ENCODE peak calls at places on chromosomes 11 and 22, in seven cellular contexts. T is C1 segment of cervical spinal cord; M is H4; F is stimulated activated CD4-positive, alpha-beta T cell treated with anti-CD3 and anti-CD28 coated beads, Interleukin-15, amount 100 ng/mL, for 24 hours; J is COR-L47; B is T-helper 9 cell; L is NCI-H226. X is an unnamed sample.

GRCh38 chr11:18383388-18384156 is 10.8 kb upstream of the LDHA start:
- DNase-seq in F (peak; percentile 89), M (peak; percentile 94), L (peak; percentile 100), T (no peak), B (peak; percentile 66), J (peak; percentile 47), X (no peak)

GRCh38 chr11:55172734-55173415 is 89.1 kb upstream of the TRIM48 start:
- DNase-seq in M (no peak), L (no peak), J (no peak), F (no peak), B (no peak), T (no peak), X (no peak)

GRCh38 chr22:43042101-43042780 is 27.3 kb upstream of the PACSIN2 start:
- DNase-seq in L (no peak), J (peak; percentile 91), B (no peak), F (no peak), T (no peak), M (peak; percentile 86), X (no peak)

GRCh38 chr22:23248583-23248982 is 68.3 kb downstream of the BCR start:
- DNase-seq in L (no peak), J (peak; percentile 31), T (no peak), F (no peak), M (peak; percentile 10), B (no peak), X (no peak)

GRCh38 chr11:11028017-11028692 is 170.3 kb upstream of the ZBED5 start:
- DNase-seq in J (peak; percentile 67), F (peak; percentile 83), M (peak; percentile 59), T (no peak), L (peak; percentile 88), B (peak; percentile 78), X (no peak)

GRCh38 chr11:86292912-86293606 is 9.0 kb upstream of the HIKESHI start:
- DNase-seq in J (no peak), F (peak; percentile 67), B (no peak), M (no peak), T (no peak), L (no peak), X (no peak)

GRCh38 chr22:17994424-17995108 is 29.8 kb downstream of the MICAL3 start:
- DNase-seq in J (no peak), T (no peak), M (no peak), B (no peak), L (no peak), F (no peak), X (no peak)

GRCh38 chr11:66119348-66120133 is 49.5 kb downstream of the PACS1 start:
- DNase-seq in J (no peak), L (peak; percentile 93), F (no peak), T (no peak), M (peak; percentile 23), B (no peak), X (no peak)

GRCh38 chr11:117000039-117000740 is 98.0 kb downstream of the SIK3 start:
- DNase-seq in B (no peak), L (no peak), F (no peak), J (no peak), T (no peak), M (no peak), X (no peak)

GRCh38 chr11:2235588-2236326 is 34.6 kb downstream of the ASCL2 start:
- DNase-seq in M (no peak), L (no peak), J (no peak), T (no peak), F (no peak), B (no peak), X (no peak)

GRCh38 chr11:96191752-96192151 is 151.2 kb downstream of the MAML2 start:
- DNase-seq in T (no peak), M (no peak), L (no peak), F (no peak), B (no peak), J (no peak), X (no peak)

GRCh38 chr22:35900483-35901168 is 128.0 kb downstream of the RBFOX2 start:
- DNase-seq in M (no peak), L (peak; percentile 69), J (no peak), F (peak; percentile 22), T (no peak), B (no peak), X (no peak)

GRCh38 chr11:6319879-6320410 is 356 bp downstream of the CAVIN3 start:
- DNase-seq in L (no peak), B (no peak), J (no peak), M (no peak), F (peak; percentile 72), T (peak; percentile 21), X (no peak)

GRCh38 chr11:14262271-14262846 is 96.6 kb downstream of the RRAS2 start:
- DNase-seq in J (no peak), M (no peak), T (no peak), L (no peak), F (no peak), B (no peak), X (no peak)

GRCh38 chr11:61362542-61362875 is 335 bp downstream of the TMEM138 start:
- DNase-seq in F (peak; percentile 32), M (no peak), L (no peak), J (no peak), T (no peak), B (peak; percentile 10), X (no peak)

GRCh38 chr11:45333506-45333971 is 47.4 kb upstream of the SYT13 start:
- DNase-seq in M (peak; percentile 98), L (peak; percentile 8), T (no peak), J (no peak), F (peak; percentile 32), B (no peak), X (no peak)

GRCh38 chr22:32752868-32753520 is 48.5 kb upstream of the TIMP3 start:
- DNase-seq in M (no peak), B (no peak), F (no peak), J (no peak), L (no peak), T (no peak), X (no peak)

GRCh38 chr22:30275625-30276024 is 9.0 kb upstream of the OSM start:
- DNase-seq in L (no peak), J (no peak), F (no peak), B (no peak), T (no peak), M (no peak), X (no peak)

GRCh38 chr11:706957-707816 is 1.2 kb downstream of the EPS8L2 start:
- DNase-seq in J (no peak), F (no peak), L (peak; percentile 83), T (no peak), B (no peak), M (no peak), X (no peak)

GRCh38 chr11:75263944-75264349 is 23.4 kb downstream of the TPBGL start:
- DNase-seq in M (no peak), J (no peak), T (no peak), B (no peak), F (peak; percentile 29), L (no peak), X (no peak)

GRCh38 chr11:134024420-134025085 is 44.3 kb upstream of the JAM3 start:
- DNase-seq in J (no peak), L (peak; percentile 92), M (no peak), T (no peak), B (no peak), F (peak; percentile 58), X (no peak)

GRCh38 chr11:19938051-19938856 is 222.0 kb downstream of the DBX1 start:
- DNase-seq in F (peak; percentile 53), B (no peak), T (no peak), M (peak; percentile 62), L (peak; percentile 24), J (peak; percentile 44), X (no peak)